ENCODE peak calls at places on chromosomes 4 and X, in five cellular contexts. O, S, T, Y and I are unnamed samples.

GRCh38 chr4:121380448-121381147 is at the start of gene QRFPR:
- DNase-seq in O (no peak), S (no peak), T (no peak), Y (no peak), I (no peak)

GRCh38 chr4:76177709-76178108 is 29.5 kb upstream of the NUP54 start:
- DNase-seq in T (no peak), Y (no peak), O (no peak), S (no peak), I (no peak)

GRCh38 chr4:8514391-8514790 is 65.8 kb upstream of the GPR78 start:
- DNase-seq in T (no peak), O (no peak), Y (no peak), S (no peak), I (no peak)

GRCh38 chr4:94758141-94758699 is 465 bp downstream of the BMPR1B start:
- DNase-seq in O (no peak), T (no peak), S (no peak), Y (peak; percentile 19), I (no peak)

GRCh38 chr4:48223633-48224295 is 45.9 kb downstream of the TEC start:
- DNase-seq in T (no peak), S (no peak), Y (no peak), O (no peak), I (no peak)

GRCh38 chrX:46044486-46044885 is 500.7 kb downstream of the ZNF674 start:
- DNase-seq in S (no peak), O (no peak), T (no peak), Y (no peak), I (no peak)

GRCh38 chr4:98828801-98829200 is 100.1 kb downstream of the EIF4E start:
- DNase-seq in O (peak; percentile 27), T (peak; percentile 7), Y (no peak), S (peak; percentile 17), I (no peak)

GRCh38 chr4:138107023-138107422 is 135.1 kb downstream of the SLC7A11 start:
- DNase-seq in Y (no peak), T (no peak), S (no peak), O (no peak), I (no peak)

GRCh38 chr4:3009422-3009821 is 46.1 kb downstream of the GRK4 start:
- DNase-seq in Y (no peak), T (no peak), O (peak; percentile 7), S (peak; percentile 37), I (no peak)

GRCh38 chrX:104330966-104331365 is 76.2 kb upstream of the ESX1 start:
- DNase-seq in O (no peak), T (no peak), S (no peak), Y (no peak), I (no peak)

GRCh38 chrX:135295238-135295943 is 13.9 kb upstream of the ETDC start:
- DNase-seq in O (peak; percentile 58), S (no peak), Y (no peak), T (peak; percentile 19), I (no peak)

GRCh38 chrX:37825225-37825842 is 22.0 kb downstream of the DYNLT3 start:
- DNase-seq in S (peak; percentile 72), T (no peak), Y (peak; percentile 4), O (peak; percentile 59), I (no peak)

GRCh38 chr4:82463221-82463620 is 32.8 kb downstream of the ENOPH1 start:
- DNase-seq in O (no peak), Y (no peak), T (no peak), S (no peak), I (no peak)

GRCh38 chr4:2793578-2793919 is 664 bp downstream of the SH3BP2 start:
- DNase-seq in T (peak; percentile 49), O (no peak), Y (no peak), S (no peak), I (no peak)

GRCh38 chr4:169649545-169650226 is 29.3 kb downstream of the CLCN3 start:
- DNase-seq in Y (no peak), T (no peak), S (no peak), O (no peak), I (no peak)

GRCh38 chrX:129686422-129686948 is 31.7 kb upstream of the APLN start:
- DNase-seq in T (no peak), S (no peak), Y (no peak), O (no peak), I (no peak)

GRCh38 chr4:152805071-152805650 is 25.4 kb downstream of the ARFIP1 start:
- DNase-seq in Y (no peak), S (no peak), O (no peak), T (no peak), I (no peak)

GRCh38 chrX:149129767-149130166 is 375.3 kb downstream of the IDS start:
- DNase-seq in S (no peak), O (no peak), Y (no peak), T (no peak), I (no peak)